ENCODE peak calls at places on chromosome 3, in nine cellular contexts. Q is HFFc6; D is HEK293T; J is A172; E is fibroblast of lung; K is HTR-8/SVneo; C is activated CD4-positive, alpha-beta T cell treated with anti-CD3 and anti-CD28 coated beads, Interleukin-2, amount 10 ng/mL, durations not matched to agents 24 days and 14 days; X is A549; O is cardiac septum. M is an unnamed sample.

GRCh38 chr3:190486201-190486865 is 27.6 kb upstream of the IL1RAP start:
- DNase-seq in Q (no peak), D (no peak), J (peak), E (peak), K (no peak), C (no peak), X (no peak), O (no peak), M (no peak)

GRCh38 chr3:49745986-49746385 is 22.2 kb upstream of the GMPPB start:
- DNase-seq in Q (peak), D (no peak), J (peak), E (peak), K (no peak), C (no peak), X (no peak), O (no peak), M (no peak)

GRCh38 chr3:46208167-46208704 is at the start of gene CCR1:
- DNase-seq in Q (peak), D (peak), J (peak), E (peak), K (peak), C (peak), X (peak), O (no peak), M (no peak)

GRCh38 chr3:138465451-138465850 is 31.0 kb downstream of the ESYT3 start:
- DNase-seq in Q (no peak), D (no peak), J (no peak), E (no peak), K (no peak), C (no peak), X (no peak), O (no peak), M (no peak)

GRCh38 chr3:104810896-104811295 is 555.8 kb upstream of the ALCAM start:
- DNase-seq in Q (no peak), D (no peak), J (no peak), E (no peak), K (no peak), C (no peak), X (no peak), O (no peak), M (no peak)

GRCh38 chr3:173938159-173938558 is 540.6 kb downstream of the NLGN1 start:
- DNase-seq in Q (peak), D (no peak), J (peak), E (peak), K (no peak), C (no peak), X (peak), O (no peak), M (no peak)

GRCh38 chr3:20055020-20055775 is 15.0 kb downstream of the KAT2B start:
- DNase-seq in Q (no peak), D (no peak), J (peak), E (no peak), K (no peak), C (no peak), X (no peak), O (no peak), M (no peak)

GRCh38 chr3:183490653-183491052 is 62.2 kb upstream of the MCF2L2 start:
- DNase-seq in Q (no peak), D (no peak), J (peak), E (peak), K (no peak), C (peak), X (peak), O (peak), M (no peak)

GRCh38 chr3:49164983-49165720 is 979 bp downstream of the CCDC71 start:
- DNase-seq in Q (no peak), D (no peak), J (no peak), E (no peak), K (no peak), C (no peak), X (no peak), O (no peak), M (no peak)

GRCh38 chr3:184740509-184741258 is 28.8 kb upstream of the MAGEF1 start:
- DNase-seq in Q (peak), D (no peak), J (peak), E (peak), K (peak), C (no peak), X (no peak), O (peak), M (no peak)

GRCh38 chr3:73707772-73708171 is 83.0 kb upstream of the PDZRN3 start:
- DNase-seq in Q (no peak), D (no peak), J (no peak), E (peak), K (no peak), C (no peak), X (no peak), O (no peak), M (no peak)

GRCh38 chr3:90024986-90025385 is 917.6 kb downstream of the EPHA3 start:
- DNase-seq in Q (no peak), D (no peak), J (no peak), E (no peak), K (no peak), C (no peak), X (no peak), O (no peak), M (no peak)

GRCh38 chr3:46895204-46895660 is 17.7 kb downstream of the PTH1R start:
- DNase-seq in Q (peak), D (peak), J (peak), E (peak), K (peak), C (peak), X (peak), O (peak), M (peak)

GRCh38 chr3:156353535-156353934 is 201.4 kb downstream of the SSR3 start:
- DNase-seq in Q (no peak), D (no peak), J (no peak), E (no peak), K (no peak), C (no peak), X (no peak), O (no peak), M (no peak)

GRCh38 chr3:49131040-49131439 is 1.8 kb downstream of the LAMB2 start:
- DNase-seq in Q (no peak), D (no peak), J (no peak), E (no peak), K (no peak), C (no peak), X (no peak), O (no peak), M (no peak)

GRCh38 chr3:128293930-128294329 is 140.6 kb downstream of the EEFSEC start:
- DNase-seq in Q (no peak), D (no peak), J (no peak), E (no peak), K (no peak), C (no peak), X (no peak), O (no peak), M (no peak)

GRCh38 chr3:81758275-81758674 is 3.2 kb downstream of the GBE1 start:
- DNase-seq in Q (peak), D (no peak), J (no peak), E (peak), K (no peak), C (peak), X (no peak), O (no peak), M (no peak)

GRCh38 chr3:111541911-111542483 is at the start of gene CD96:
- DNase-seq in Q (no peak), D (no peak), J (no peak), E (peak), K (no peak), C (peak), X (no peak), O (no peak), M (no peak)

GRCh38 chr3:99702953-99703352 is 64.6 kb downstream of the COL8A1 start:
- DNase-seq in Q (no peak), D (no peak), J (no peak), E (peak), K (no peak), C (no peak), X (no peak), O (no peak), M (no peak)

GRCh38 chr3:72044231-72044935 is 259.4 kb upstream of the PROK2 start:
- DNase-seq in Q (peak), D (no peak), J (no peak), E (peak), K (no peak), C (no peak), X (no peak), O (no peak), M (no peak)

GRCh38 chr3:165185707-165186327 is 10.4 kb downstream of the SLITRK3 start:
- DNase-seq in Q (peak), D (peak), J (peak), E (peak), K (peak), C (peak), X (peak), O (no peak), M (peak)

GRCh38 chr3:23785097-23785645 is 20.6 kb upstream of the UBE2E1 start:
- DNase-seq in Q (no peak), D (no peak), J (no peak), E (no peak), K (no peak), C (no peak), X (no peak), O (no peak), M (no peak)

GRCh38 chr3:59502806-59503205 is 453.0 kb upstream of the CFAP20DC start:
- DNase-seq in Q (peak), D (no peak), J (peak), E (peak), K (peak), C (peak), X (no peak), O (no peak), M (no peak)

GRCh38 chr3:16813336-16813735 is 71.4 kb upstream of the PLCL2 start:
- DNase-seq in Q (no peak), D (no peak), J (no peak), E (no peak), K (no peak), C (no peak), X (no peak), O (no peak), M (no peak)

GRCh38 chr3:30970183-30970582 is 75.7 kb upstream of the GADL1 start:
- DNase-seq in Q (peak), D (no peak), J (peak), E (no peak), K (peak), C (no peak), X (peak), O (no peak), M (no peak)

GRCh38 chr3:33041909-33042308 is 55.0 kb downstream of the GLB1 start:
- DNase-seq in Q (no peak), D (no peak), J (no peak), E (no peak), K (no peak), C (peak), X (no peak), O (no peak), M (no peak)

GRCh38 chr3:13451301-13451673 is 28.8 kb upstream of the HDAC11 start:
- DNase-seq in Q (peak), D (no peak), J (peak), E (peak), K (no peak), C (no peak), X (peak), O (no peak), M (no peak)

GRCh38 chr3:150237490-150237889 is 170.6 kb upstream of the TSC22D2 start:
- DNase-seq in Q (peak), D (no peak), J (peak), E (peak), K (peak), C (no peak), X (peak), O (no peak), M (no peak)

GRCh38 chr3:156533205-156533604 is 21.7 kb downstream of the SSR3 start:
- DNase-seq in Q (no peak), D (no peak), J (no peak), E (peak), K (no peak), C (no peak), X (no peak), O (no peak), M (no peak)

GRCh38 chr3:129439381-129439816 is 349 bp downstream of the MBD4 start:
- DNase-seq in Q (no peak), D (no peak), J (no peak), E (no peak), K (peak), C (peak), X (peak), O (peak), M (no peak)

GRCh38 chr3:55592572-55592971 is 105.5 kb upstream of the WNT5A start:
- DNase-seq in Q (no peak), D (no peak), J (no peak), E (peak), K (no peak), C (no peak), X (no peak), O (no peak), M (no peak)

GRCh38 chr3:72665701-72666443 is 182.4 kb downstream of the SHQ1 start:
- DNase-seq in Q (peak), D (peak), J (peak), E (no peak), K (no peak), C (peak), X (peak), O (no peak), M (no peak)

GRCh38 chr3:139121513-139122220 is 77.0 kb upstream of the PRR23C start:
- DNase-seq in Q (no peak), D (no peak), J (no peak), E (peak), K (no peak), C (peak), X (peak), O (peak), M (no peak)

GRCh38 chr3:113516115-113516505 is 1.2 kb upstream of the SPICE1 start:
- DNase-seq in Q (no peak), D (no peak), J (no peak), E (no peak), K (no peak), C (no peak), X (peak), O (no peak), M (no peak)

GRCh38 chr3:16425398-16426057 is 88.0 kb downstream of the RFTN1 start:
- DNase-seq in Q (no peak), D (no peak), J (no peak), E (no peak), K (no peak), C (peak), X (no peak), O (no peak), M (no peak)

GRCh38 chr3:16474304-16474703 is 39.2 kb downstream of the RFTN1 start:
- DNase-seq in Q (peak), D (no peak), J (peak), E (peak), K (no peak), C (no peak), X (no peak), O (no peak), M (no peak)